ENCODE peak calls at places on chromosome 2, in nine cellular contexts. N is fibroblast of lung, E is upper lobe of right lung, H is pancreas, Z is NB4, W is fibroblast of the aortic adventitia, O is uterus, S is cardiac fibroblast, I is left ventricle myocardium inferior. J is an unnamed sample.

GRCh38 chr2:230668184-230668938 is 44.3 kb upstream of the CAB39 start:
- DNase-seq in Z (peak), E (peak), I (peak), H (no peak), S (no peak), N (peak), W (no peak), O (no peak), J (no peak)

GRCh38 chr2:23636412-23636811 is 251.4 kb downstream of the KLHL29 start:
- DNase-seq in S (peak), Z (peak), H (no peak), N (peak), W (peak), O (no peak), I (peak), E (no peak), J (no peak)

GRCh38 chr2:9968940-9969497 is 17.5 kb downstream of the GRHL1 start:
- DNase-seq in H (no peak), N (no peak), W (no peak), S (no peak), I (no peak), O (no peak), Z (no peak), E (no peak), J (no peak)

GRCh38 chr2:54626884-54627283 is 96.6 kb upstream of the EML6 start:
- DNase-seq in W (no peak), I (no peak), H (no peak), E (no peak), N (no peak), O (no peak), Z (no peak), S (no peak), J (no peak)

GRCh38 chr2:108621087-108621559 is 86.9 kb downstream of the LIMS1 start:
- DNase-seq in N (peak), H (no peak), S (no peak), I (no peak), W (no peak), E (no peak), O (no peak), Z (peak), J (no peak)

GRCh38 chr2:21028021-21028947 is 15.6 kb downstream of the APOB start:
- DNase-seq in Z (no peak), I (no peak), S (no peak), H (no peak), O (no peak), E (no peak), N (no peak), W (no peak), J (no peak)

GRCh38 chr2:96756788-96757476 is 3.8 kb upstream of the CNNM4 start:
- DNase-seq in Z (no peak), I (no peak), H (no peak), S (no peak), N (no peak), O (no peak), E (no peak), W (no peak), J (no peak)

GRCh38 chr2:133667085-133667484 is 98.8 kb upstream of the NCKAP5 start:
- DNase-seq in E (no peak), O (no peak), H (no peak), W (peak), I (no peak), Z (no peak), N (peak), S (peak), J (peak)

GRCh38 chr2:126730655-126731054 is 74.7 kb downstream of the GYPC start:
- DNase-seq in S (no peak), N (no peak), E (no peak), Z (no peak), I (no peak), O (no peak), W (no peak), H (no peak), J (no peak)

GRCh38 chr2:241860184-241861078 is 1.7 kb upstream of the PDCD1 start:
- DNase-seq in S (no peak), O (no peak), E (no peak), I (peak), Z (no peak), W (no peak), N (no peak), H (peak), J (no peak)

GRCh38 chr2:191544511-191545062 is 133.3 kb upstream of the NABP1 start:
- DNase-seq in E (no peak), N (no peak), O (no peak), I (no peak), W (no peak), S (no peak), H (no peak), Z (no peak), J (no peak)

GRCh38 chr2:205731521-205731965 is 49.2 kb downstream of the NRP2 start:
- DNase-seq in W (peak), E (no peak), H (no peak), S (peak), N (peak), I (no peak), Z (no peak), O (no peak), J (no peak)

GRCh38 chr2:168583064-168583709 is 127.1 kb downstream of the CERS6 start:
- DNase-seq in H (no peak), W (peak), Z (no peak), N (peak), S (peak), E (no peak), I (no peak), O (no peak), J (no peak)

GRCh38 chr2:233105156-233105895 is 45.2 kb downstream of the INPP5D start:
- DNase-seq in I (no peak), W (no peak), Z (no peak), O (no peak), H (no peak), N (no peak), S (no peak), E (no peak), J (no peak)

GRCh38 chr2:96148410-96149217 is 3.4 kb upstream of the DUSP2 start:
- DNase-seq in N (peak), O (peak), S (peak), H (peak), I (peak), E (peak), W (peak), Z (peak), J (peak)

GRCh38 chr2:176128172-176129012 is 1.1 kb upstream of the HOXD8 start:
- DNase-seq in N (no peak), S (no peak), E (no peak), W (no peak), O (peak), Z (peak), I (no peak), H (no peak), J (no peak)

GRCh38 chr2:6855860-6856547 is 9.7 kb downstream of the CMPK2 start:
- DNase-seq in O (no peak), S (no peak), I (no peak), N (peak), E (no peak), W (no peak), H (no peak), Z (peak), J (no peak)

GRCh38 chr2:101829429-101829828 is 131.9 kb downstream of the MAP4K4 start:
- DNase-seq in Z (no peak), E (no peak), H (no peak), O (no peak), N (peak), S (no peak), I (no peak), W (no peak), J (no peak)

GRCh38 chr2:7053650-7054262 is 136.5 kb downstream of the RNF144A start:
- DNase-seq in H (peak), Z (no peak), N (no peak), I (no peak), S (no peak), E (no peak), O (no peak), W (no peak), J (no peak)

GRCh38 chr2:110873056-110873502 is 140.7 kb downstream of the ACOXL start:
- DNase-seq in W (no peak), S (no peak), H (no peak), N (no peak), O (no peak), I (no peak), Z (no peak), E (no peak), J (no peak)

GRCh38 chr2:118185210-118186109 is 97.2 kb downstream of the INSIG2 start:
- DNase-seq in N (peak), I (peak), H (peak), S (peak), O (peak), W (peak), Z (peak), E (peak), J (no peak)

GRCh38 chr2:199973703-199974102 is 18.3 kb downstream of the MAIP1 start:
- DNase-seq in W (peak), I (no peak), E (no peak), N (peak), Z (peak), O (no peak), S (peak), H (no peak), J (no peak)

GRCh38 chr2:144143294-144144092 is 376.4 kb downstream of the ZEB2 start:
- DNase-seq in N (no peak), Z (peak), O (no peak), W (no peak), S (no peak), I (no peak), E (no peak), H (no peak), J (no peak)

GRCh38 chr2:149653831-149654445 is 66.4 kb upstream of the MMADHC start:
- DNase-seq in O (no peak), I (no peak), H (no peak), E (no peak), S (no peak), Z (no peak), N (no peak), W (no peak), J (no peak)

GRCh38 chr2:225122007-225122406 is 79.7 kb upstream of the DOCK10 start:
- DNase-seq in N (no peak), O (no peak), W (no peak), I (no peak), E (no peak), S (no peak), Z (peak), H (no peak), J (no peak)

GRCh38 chr2:122263746-122264145 is 508.3 kb downstream of the TSN start:
- DNase-seq in I (no peak), O (no peak), S (peak), W (no peak), E (no peak), Z (no peak), N (no peak), H (no peak), J (no peak)

GRCh38 chr2:135245055-135245454 is 193.0 kb downstream of the RAB3GAP1 start:
- DNase-seq in I (no peak), E (no peak), Z (peak), O (no peak), S (peak), W (peak), H (no peak), N (peak), J (no peak)

GRCh38 chr2:46252891-46253659 is 44.1 kb upstream of the EPAS1 start:
- DNase-seq in S (peak), N (peak), O (no peak), H (no peak), Z (no peak), I (peak), E (no peak), W (peak), J (no peak)

GRCh38 chr2:10188211-10188610 is 65.7 kb downstream of the RRM2 start:
- DNase-seq in I (no peak), N (peak), Z (peak), W (no peak), E (no peak), O (no peak), S (peak), H (no peak), J (no peak)

GRCh38 chr2:12167525-12168317 is 421.3 kb downstream of the LPIN1 start:
- DNase-seq in H (no peak), E (no peak), O (no peak), Z (peak), I (no peak), S (no peak), N (no peak), W (no peak), J (no peak)

GRCh38 chr2:28981620-28982371 is 698 bp downstream of the TOGARAM2 start:
- DNase-seq in O (no peak), E (no peak), S (no peak), I (peak), N (no peak), H (no peak), Z (no peak), W (no peak), J (no peak)

GRCh38 chr2:173370198-173370597 is 15.5 kb downstream of the CDCA7 start:
- DNase-seq in Z (no peak), W (no peak), E (no peak), O (no peak), S (peak), N (no peak), H (no peak), I (no peak), J (no peak)

GRCh38 chr2:120490091-120490798 is 144.3 kb downstream of the INHBB start:
- DNase-seq in S (no peak), O (no peak), I (no peak), H (no peak), N (no peak), E (no peak), W (no peak), Z (no peak), J (no peak)

GRCh38 chr2:60597346-60597745 is 43.9 kb upstream of the BCL11A start:
- DNase-seq in N (no peak), Z (no peak), E (no peak), S (no peak), O (no peak), I (no peak), W (no peak), H (no peak), J (no peak)

GRCh38 chr2:134287323-134287722 is 33.5 kb downstream of the MGAT5 start:
- DNase-seq in S (no peak), Z (no peak), I (no peak), W (no peak), N (no peak), H (no peak), O (no peak), E (no peak), J (no peak)

GRCh38 chr2:120821446-120822160 is 85.9 kb downstream of the GLI2 start:
- DNase-seq in Z (no peak), O (no peak), W (no peak), I (no peak), N (no peak), H (no peak), E (no peak), S (no peak), J (no peak)

GRCh38 chr2:71814885-71815284 is 332.8 kb downstream of the CYP26B1 start:
- DNase-seq in E (no peak), Z (no peak), W (no peak), S (no peak), H (no peak), I (no peak), N (no peak), O (no peak), J (no peak)

GRCh38 chr2:170820647-170821630 is 4.3 kb downstream of the GAD1 start:
- DNase-seq in N (no peak), Z (no peak), I (no peak), S (no peak), W (no peak), E (no peak), H (no peak), O (no peak), J (no peak)

GRCh38 chr2:170818294-170819104 is 1.8 kb downstream of the GAD1 start:
- DNase-seq in W (no peak), S (no peak), I (no peak), O (no peak), E (no peak), N (no peak), H (peak), Z (no peak), J (no peak)

GRCh38 chr2:170821631-170822291 is 5.1 kb downstream of the GAD1 start:
- DNase-seq in N (no peak), S (no peak), I (no peak), H (peak), O (no peak), E (no peak), W (no peak), Z (no peak), J (no peak)

GRCh38 chr2:170817999-170818293 is 1.3 kb downstream of the GAD1 start:
- DNase-seq in S (no peak), E (no peak), O (no peak), H (no peak), Z (no peak), W (no peak), I (no peak), N (no peak), J (no peak)

DNA sequence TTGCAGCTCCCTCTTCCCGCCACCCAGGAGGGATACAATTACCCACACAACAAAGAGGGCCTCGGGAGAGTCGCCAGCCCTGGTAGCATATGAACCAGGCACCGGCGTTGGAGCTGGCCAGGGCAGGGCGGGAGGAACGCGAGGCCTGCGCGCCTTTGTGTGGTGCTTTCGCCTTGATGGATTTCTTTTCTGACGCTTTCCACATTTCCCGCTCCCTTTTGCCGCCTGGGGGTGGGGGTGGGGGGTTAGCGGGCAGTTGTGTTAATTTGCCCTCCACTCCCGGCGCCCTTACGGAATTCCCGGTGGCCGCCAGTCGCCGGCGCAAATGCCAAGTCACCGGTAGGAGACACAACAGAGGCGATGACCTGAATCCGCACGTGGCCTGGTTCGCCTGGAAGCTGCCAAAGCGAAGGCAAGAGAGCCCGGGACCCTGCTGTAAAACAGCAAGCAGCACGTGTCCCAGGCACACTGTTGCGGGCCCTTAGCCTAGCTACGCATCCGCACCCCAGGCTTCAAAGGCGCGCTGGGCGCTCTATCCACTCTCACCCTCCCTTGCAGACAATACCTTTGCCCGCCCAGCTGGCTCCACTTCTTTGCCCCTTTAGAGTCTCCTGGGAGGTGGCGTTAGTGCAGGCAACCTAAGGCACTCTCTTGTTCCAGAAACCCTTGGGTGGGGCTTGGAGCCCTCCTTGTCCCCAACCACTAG is 3.4 kb downstream of the GAD1 start:
- DNase-seq in I (no peak), S (no peak), W (no peak), E (no peak), Z (no peak), N (no peak), O (no peak), H (peak), J (no peak)
- H3K4me3 ChIP-seq in I (peak), S (no peak), W (no peak), E (peak), Z (no peak), N (no peak), O (no peak), H (no peak), J (no peak)

GRCh38 chr2:52821631-52822030 is 946.0 kb upstream of the CHAC2 start:
- DNase-seq in Z (peak), N (peak), W (peak), I (no peak), S (peak), O (no peak), H (no peak), E (no peak), J (no peak)
- TF ChIP-seq CTCF in Z (no peak), N (no peak), W (peak), I (no peak), S (no peak), O (no peak), H (no peak), E (no peak), J (no peak)

GRCh38 chr2:130963058-130963848 is 126.5 kb downstream of the ARHGEF4 start:
- DNase-seq in H (no peak), W (no peak), I (no peak), S (no peak), E (no peak), Z (no peak), N (no peak), O (no peak), J (no peak)
- H3K4me3 ChIP-seq in H (no peak), W (no peak), I (peak), S (no peak), E (no peak), Z (no peak), N (no peak), O (no peak), J (no peak)

GRCh38 chr2:159773876-159774275 is 24.1 kb downstream of the CD302 start:
- DNase-seq in E (no peak), H (no peak), W (peak), O (no peak), Z (no peak), N (no peak), S (peak), I (no peak), J (no peak)

GRCh38 chr2:159773426-159773825 is 24.6 kb downstream of the CD302 start:
- DNase-seq in S (peak), E (no peak), N (no peak), I (no peak), W (peak), O (no peak), H (no peak), Z (no peak), J (no peak)

GRCh38 chr2:159774370-159774990 is 23.5 kb downstream of the CD302 start:
- DNase-seq in E (no peak), I (no peak), W (no peak), H (no peak), S (peak), O (no peak), Z (no peak), N (no peak), J (no peak)

GRCh38 chr2:159775006-159775405 is 23.0 kb downstream of the CD302 start:
- DNase-seq in I (no peak), H (no peak), E (no peak), N (no peak), S (peak), Z (no peak), O (no peak), W (no peak), J (no peak)

DNA sequence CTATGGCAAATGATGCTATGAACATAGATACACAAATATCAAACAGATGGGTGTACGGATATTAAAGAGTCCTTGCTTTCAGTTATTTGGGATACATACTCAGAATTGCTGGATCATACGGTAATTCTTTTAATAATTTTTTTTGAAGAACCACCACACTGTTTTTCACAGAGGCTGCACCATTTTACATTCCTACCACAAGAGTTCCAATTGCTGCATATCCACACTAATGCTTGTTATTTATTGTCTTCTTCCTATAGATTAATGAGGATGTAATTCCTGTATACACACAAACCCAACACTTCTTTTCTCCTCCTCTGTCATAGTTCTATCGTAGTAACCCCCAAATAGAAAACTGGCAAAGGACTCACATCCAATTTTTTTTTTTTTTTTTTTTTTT is 21.7 kb downstream of the CD302 start:
- DNase-seq in Z (no peak), E (no peak), W (no peak), O (no peak), S (no peak), H (no peak), I (no peak), N (no peak), J (no peak)
- TF ChIP-seq CTCF in Z (no peak), E (no peak), W (peak), O (no peak), S (peak), H (no peak), I (no peak), N (peak), J (no peak)

J was measured in HFF-Myc.